ENCODE peak calls at places on chromosomes 3 and 15, in seven cellular contexts. L is HCEC 1CT; Q is cardiac muscle cell; A is activated T-helper 9 cell treated with anti-CD3 and anti-CD28 coated beads, Interleukin-2, amount 50 U/mL, for 16 hours; T is stimulated activated CD8-positive, alpha-beta memory T cell treated with anti-CD3 and anti-CD28 coated beads, Interleukin-15, amount 100 ng/mL, for 4 hours; U is hepatocyte; C is nucleus accumbens. V is an unnamed sample.

GRCh38 chr3:156323466-156323865 is 203.1 kb downstream of the KCNAB1 start:
- DNase-seq in L (peak), Q (no peak), A (no peak), T (no peak), U (peak), C (no peak), V (no peak)

GRCh38 chr3:154275965-154276364 is 48.3 kb downstream of the DHX36 start:
- DNase-seq in L (no peak), Q (no peak), A (no peak), T (no peak), U (no peak), C (no peak), V (no peak)

GRCh38 chr3:77328631-77329030 is 288.7 kb downstream of the ROBO2 start:
- DNase-seq in L (peak), Q (no peak), A (no peak), T (no peak), U (no peak), C (no peak), V (no peak)

GRCh38 chr3:122560680-122561079 is 3.4 kb downstream of the PARP9 start:
- DNase-seq in L (peak), Q (peak), A (no peak), T (peak), U (peak), C (no peak), V (peak)

GRCh38 chr3:102224171-102224570 is 210.6 kb upstream of the ZPLD1 start:
- DNase-seq in L (peak), Q (no peak), A (no peak), T (no peak), U (peak), C (no peak), V (no peak)

GRCh38 chr3:177640319-177640997 is 443.2 kb upstream of the TBL1XR1 start:
- DNase-seq in L (no peak), Q (no peak), A (no peak), T (no peak), U (no peak), C (no peak), V (no peak)

GRCh38 chr3:24956613-24957012 is 462.0 kb upstream of the THRB start:
- DNase-seq in L (no peak), Q (no peak), A (no peak), T (no peak), U (no peak), C (no peak), V (no peak)

GRCh38 chr15:57296473-57297162 is 79.7 kb upstream of the CGNL1 start:
- DNase-seq in L (no peak), Q (no peak), A (no peak), T (no peak), U (no peak), C (no peak), V (no peak)

GRCh38 chr15:91114301-91114700 is 14.2 kb downstream of the SV2B start:
- DNase-seq in L (no peak), Q (no peak), A (no peak), T (no peak), U (no peak), C (no peak), V (no peak)

GRCh38 chr15:76183906-76184639 is 124.3 kb downstream of the TMEM266 start:
- DNase-seq in L (no peak), Q (no peak), A (no peak), T (no peak), U (no peak), C (no peak), V (no peak)

GRCh38 chr15:49471733-49472132 is 48.7 kb downstream of the FGF7 start:
- DNase-seq in L (no peak), Q (no peak), A (no peak), T (no peak), U (no peak), C (no peak), V (no peak)

GRCh38 chr3:173945801-173946200 is 548.3 kb downstream of the NLGN1 start:
- DNase-seq in L (no peak), Q (no peak), A (no peak), T (no peak), U (no peak), C (no peak), V (no peak)

GRCh38 chr15:98812711-98813441 is 164.5 kb downstream of the IGF1R start:
- DNase-seq in L (no peak), Q (no peak), A (no peak), T (no peak), U (peak), C (no peak), V (no peak)

GRCh38 chr3:123122525-123123315 is 55.9 kb downstream of the PDIA5 start:
- DNase-seq in L (peak), Q (no peak), A (no peak), T (no peak), U (no peak), C (no peak), V (no peak)

GRCh38 chr3:13077431-13078157 is 4.4 kb upstream of the IQSEC1 start:
- DNase-seq in L (no peak), Q (no peak), A (no peak), T (no peak), U (no peak), C (peak), V (peak)

GRCh38 chr3:61530355-61530754 is 31.0 kb upstream of the PTPRG start:
- DNase-seq in L (peak), Q (peak), A (no peak), T (no peak), U (peak), C (no peak), V (no peak)

GRCh38 chr3:13047296-13048165 is 25.7 kb downstream of the IQSEC1 start:
- DNase-seq in L (no peak), Q (no peak), A (no peak), T (no peak), U (no peak), C (no peak), V (no peak)

GRCh38 chr3:169581633-169582032 is 81.9 kb downstream of the MECOM start:
- DNase-seq in L (peak), Q (no peak), A (no peak), T (no peak), U (no peak), C (no peak), V (no peak)

GRCh38 chr15:76337047-76337738 is 620 bp downstream of the ISL2 start:
- DNase-seq in L (peak), Q (peak), A (no peak), T (no peak), U (no peak), C (no peak), V (no peak)

GRCh38 chr15:78679089-78679511 is 38.1 kb upstream of the CHRNB4 start:
- DNase-seq in L (no peak), Q (no peak), A (no peak), T (no peak), U (no peak), C (no peak), V (no peak)

GRCh38 chr3:48514431-48515227 is 10.7 kb upstream of the SHISA5 start:
- DNase-seq in L (no peak), Q (no peak), A (no peak), T (no peak), U (no peak), C (no peak), V (no peak)

GRCh38 chr3:8542190-8542980 is 40.8 kb downstream of the LMCD1 start:
- DNase-seq in L (no peak), Q (no peak), A (no peak), T (no peak), U (no peak), C (no peak), V (no peak)

GRCh38 chr3:27500051-27500450 is 15.9 kb upstream of the SLC4A7 start:
- DNase-seq in L (peak), Q (no peak), A (no peak), T (no peak), U (no peak), C (no peak), V (no peak)

GRCh38 chr3:185172086-185173049 is 19.5 kb upstream of the C3orf70 start:
- DNase-seq in L (no peak), Q (no peak), A (no peak), T (no peak), U (no peak), C (no peak), V (no peak)

GRCh38 chr3:106862067-106862466 is 515.2 kb upstream of the CCDC54 start:
- DNase-seq in L (peak), Q (no peak), A (no peak), T (no peak), U (no peak), C (no peak), V (peak)

GRCh38 chr15:83698294-83698693 is 44.4 kb downstream of the ADAMTSL3 start:
- DNase-seq in L (peak), Q (no peak), A (no peak), T (no peak), U (peak), C (no peak), V (no peak)

GRCh38 chr3:126028096-126028495 is 55.8 kb downstream of the SLC41A3 start:
- DNase-seq in L (no peak), Q (no peak), A (no peak), T (no peak), U (no peak), C (no peak), V (no peak)

GRCh38 chr3:124584552-124585391 is 145.5 kb upstream of the UMPS start:
- DNase-seq in L (no peak), Q (peak), A (peak), T (no peak), U (peak), C (no peak), V (peak)

V was measured in globus pallidus.